ENCODE peak calls at places on chromosomes 1 and 21, in eight cellular contexts. One of them, this sample, is unnamed.

GRCh38 chr21:44789880-44790279 is 11.7 kb downstream of the UBE2G2 start:
- DNase-seq in OCI-LY7: no peak
- DNase-seq in hepatocyte: no peak
- DNase-seq in MM.1S: no peak
- DNase-seq in HCT116: no peak
- DNase-seq in SK-N-SH: no peak
- DNase-seq in GM23338: no peak
- DNase-seq in neural progenitor cell: no peak
- DNase-seq in this sample: no peak

GRCh38 chr1:180899262-180899661 is 13.4 kb upstream of the KIAA1614 start:
- DNase-seq in hepatocyte: no peak
- DNase-seq in GM23338: no peak
- DNase-seq in OCI-LY7: no peak
- DNase-seq in neural progenitor cell: no peak
- DNase-seq in MM.1S: no peak
- DNase-seq in SK-N-SH: peak
- DNase-seq in HCT116: no peak
- DNase-seq in this sample: no peak

GRCh38 chr1:3453891-3454810 is at the start of gene ARHGEF16:
- DNase-seq in neural progenitor cell: peak
- DNase-seq in hepatocyte: peak
- DNase-seq in GM23338: peak
- DNase-seq in MM.1S: peak
- DNase-seq in HCT116: peak
- DNase-seq in OCI-LY7: no peak
- DNase-seq in SK-N-SH: peak
- DNase-seq in this sample: peak

GRCh38 chr1:38918568-38918967 is 23.1 kb downstream of the RHBDL2 start:
- DNase-seq in GM23338: no peak
- DNase-seq in hepatocyte: no peak
- DNase-seq in OCI-LY7: peak
- DNase-seq in neural progenitor cell: no peak
- DNase-seq in SK-N-SH: no peak
- DNase-seq in MM.1S: peak
- DNase-seq in HCT116: no peak
- DNase-seq in this sample: no peak

GRCh38 chr1:230851291-230851691 is 17.0 kb downstream of the C1orf198 start:
- DNase-seq in GM23338: peak
- DNase-seq in MM.1S: no peak
- DNase-seq in SK-N-SH: no peak
- DNase-seq in hepatocyte: peak
- DNase-seq in OCI-LY7: no peak
- DNase-seq in neural progenitor cell: peak
- DNase-seq in HCT116: no peak
- DNase-seq in this sample: no peak

GRCh38 chr1:2824999-2825398 is 23.5 kb upstream of the TTC34 start:
- DNase-seq in GM23338: no peak
- DNase-seq in neural progenitor cell: no peak
- DNase-seq in OCI-LY7: no peak
- DNase-seq in SK-N-SH: no peak
- DNase-seq in HCT116: no peak
- DNase-seq in hepatocyte: no peak
- DNase-seq in MM.1S: no peak
- DNase-seq in this sample: no peak

GRCh38 chr21:25456672-25457071 is 150.6 kb downstream of the MRPL39 start:
- DNase-seq in hepatocyte: no peak
- DNase-seq in HCT116: no peak
- DNase-seq in neural progenitor cell: no peak
- DNase-seq in MM.1S: no peak
- DNase-seq in GM23338: no peak
- DNase-seq in SK-N-SH: no peak
- DNase-seq in OCI-LY7: no peak
- DNase-seq in this sample: peak

GRCh38 chr1:12142141-12142823 is 24.5 kb upstream of the TNFRSF1B start:
- DNase-seq in hepatocyte: no peak
- DNase-seq in GM23338: no peak
- DNase-seq in MM.1S: no peak
- DNase-seq in SK-N-SH: no peak
- DNase-seq in HCT116: no peak
- DNase-seq in neural progenitor cell: peak
- DNase-seq in OCI-LY7: no peak
- DNase-seq in this sample: no peak

GRCh38 chr1:176857632-176858031 is 306.9 kb downstream of the ASTN1 start:
- DNase-seq in hepatocyte: no peak
- DNase-seq in HCT116: no peak
- DNase-seq in SK-N-SH: no peak
- DNase-seq in MM.1S: no peak
- DNase-seq in neural progenitor cell: no peak
- DNase-seq in GM23338: no peak
- DNase-seq in OCI-LY7: no peak
- DNase-seq in this sample: peak

GRCh38 chr1:105000793-105001192 is 1251.1 kb downstream of the AMY1C start:
- DNase-seq in GM23338: no peak
- DNase-seq in SK-N-SH: no peak
- DNase-seq in hepatocyte: no peak
- DNase-seq in neural progenitor cell: no peak
- DNase-seq in HCT116: no peak
- DNase-seq in MM.1S: no peak
- DNase-seq in OCI-LY7: no peak
- DNase-seq in this sample: no peak

GRCh38 chr1:89908993-89909436 is 85.9 kb upstream of the ZNF326 start:
- DNase-seq in hepatocyte: no peak
- DNase-seq in neural progenitor cell: no peak
- DNase-seq in MM.1S: no peak
- DNase-seq in HCT116: no peak
- DNase-seq in OCI-LY7: no peak
- DNase-seq in SK-N-SH: peak
- DNase-seq in GM23338: no peak
- DNase-seq in this sample: peak

GRCh38 chr1:39657923-39658485 is 13.9 kb downstream of the NT5C1A start:
- DNase-seq in hepatocyte: peak
- DNase-seq in neural progenitor cell: peak
- DNase-seq in GM23338: peak
- DNase-seq in SK-N-SH: peak
- DNase-seq in HCT116: peak
- DNase-seq in OCI-LY7: peak
- DNase-seq in MM.1S: peak
- DNase-seq in this sample: peak

GRCh38 chr1:53278294-53278693 is 40.0 kb upstream of the MAGOH start:
- DNase-seq in GM23338: peak
- DNase-seq in neural progenitor cell: peak
- DNase-seq in MM.1S: peak
- DNase-seq in hepatocyte: peak
- DNase-seq in OCI-LY7: peak
- DNase-seq in SK-N-SH: peak
- DNase-seq in HCT116: no peak
- DNase-seq in this sample: peak

GRCh38 chr1:24329797-24330543 is 10.8 kb downstream of the GRHL3 start:
- DNase-seq in MM.1S: no peak
- DNase-seq in SK-N-SH: no peak
- DNase-seq in HCT116: no peak
- DNase-seq in OCI-LY7: no peak
- DNase-seq in neural progenitor cell: no peak
- DNase-seq in hepatocyte: no peak
- DNase-seq in GM23338: no peak
- DNase-seq in this sample: no peak

GRCh38 chr1:1755852-1756251 is 22.4 kb downstream of the NADK start:
- DNase-seq in MM.1S: no peak
- DNase-seq in GM23338: no peak
- DNase-seq in HCT116: no peak
- DNase-seq in hepatocyte: no peak
- DNase-seq in OCI-LY7: no peak
- DNase-seq in neural progenitor cell: no peak
- DNase-seq in SK-N-SH: no peak
- DNase-seq in this sample: no peak

GRCh38 chr1:233336554-233337442 is 9.3 kb downstream of the MAP3K21 start:
- DNase-seq in neural progenitor cell: no peak
- DNase-seq in hepatocyte: no peak
- DNase-seq in GM23338: no peak
- DNase-seq in MM.1S: peak
- DNase-seq in SK-N-SH: no peak
- DNase-seq in OCI-LY7: no peak
- DNase-seq in HCT116: no peak
- DNase-seq in this sample: no peak

GRCh38 chr1:43302226-43302625 is 1.4 kb downstream of the TIE1 start:
- DNase-seq in MM.1S: no peak
- DNase-seq in neural progenitor cell: no peak
- DNase-seq in hepatocyte: no peak
- DNase-seq in OCI-LY7: no peak
- DNase-seq in GM23338: no peak
- DNase-seq in HCT116: no peak
- DNase-seq in SK-N-SH: no peak
- DNase-seq in this sample: no peak

GRCh38 chr1:68470388-68470970 is 20.7 kb upstream of the RPE65 start:
- DNase-seq in neural progenitor cell: no peak
- DNase-seq in SK-N-SH: no peak
- DNase-seq in HCT116: no peak
- DNase-seq in OCI-LY7: no peak
- DNase-seq in hepatocyte: peak
- DNase-seq in MM.1S: no peak
- DNase-seq in GM23338: no peak
- DNase-seq in this sample: peak

GRCh38 chr1:203326830-203327683 is 21.7 kb downstream of the BTG2 start:
- DNase-seq in SK-N-SH: peak
- DNase-seq in HCT116: peak
- DNase-seq in MM.1S: peak
- DNase-seq in neural progenitor cell: peak
- DNase-seq in GM23338: peak
- DNase-seq in hepatocyte: peak
- DNase-seq in OCI-LY7: peak
- DNase-seq in this sample: peak

GRCh38 chr1:224774378-224774777 is 155.1 kb upstream of the DNAH14 start:
- DNase-seq in HCT116: no peak
- DNase-seq in MM.1S: no peak
- DNase-seq in OCI-LY7: no peak
- DNase-seq in hepatocyte: no peak
- DNase-seq in neural progenitor cell: no peak
- DNase-seq in SK-N-SH: no peak
- DNase-seq in GM23338: peak
- DNase-seq in this sample: peak
- TF ChIP-seq CTCF in HCT116: peak
- TF ChIP-seq CTCF in MM.1S: peak
- TF ChIP-seq CTCF in OCI-LY7: peak
- TF ChIP-seq CTCF in hepatocyte: no peak
- TF ChIP-seq CTCF in neural progenitor cell: peak
- TF ChIP-seq CTCF in SK-N-SH: peak
- TF ChIP-seq CTCF in GM23338: peak
- TF ChIP-seq CTCF in this sample: peak

DNA sequence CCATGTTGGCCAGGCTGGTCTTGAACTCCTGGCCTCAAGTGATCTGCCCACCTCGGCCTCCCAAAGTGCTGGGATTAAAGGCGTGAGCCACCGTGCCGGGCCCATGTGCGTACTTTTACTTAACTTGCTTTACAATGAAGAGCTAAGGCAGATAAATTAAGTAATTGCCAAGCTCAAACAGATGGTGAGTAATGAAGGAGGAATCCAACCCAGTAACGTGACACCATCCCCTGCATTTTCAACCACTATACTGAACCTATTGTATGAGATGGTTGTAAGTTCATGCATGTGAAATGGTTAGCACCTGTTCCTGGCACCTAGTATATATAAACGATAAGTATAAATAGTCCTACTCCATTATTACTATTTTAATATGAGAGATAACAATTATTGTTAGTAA is 588.0 kb upstream of the BEND5 start:
- DNase-seq in SK-N-SH: no peak
- DNase-seq in hepatocyte: no peak
- DNase-seq in HCT116: no peak
- DNase-seq in OCI-LY7: no peak
- DNase-seq in GM23338: peak
- DNase-seq in MM.1S: no peak
- DNase-seq in neural progenitor cell: no peak
- DNase-seq in this sample: peak
- TF ChIP-seq EZH2phosphoT487 in SK-N-SH: no peak
- TF ChIP-seq EZH2phosphoT487 in hepatocyte: no peak
- TF ChIP-seq EZH2phosphoT487 in HCT116: no peak
- TF ChIP-seq EZH2phosphoT487 in OCI-LY7: no peak
- TF ChIP-seq EZH2phosphoT487 in GM23338: no peak
- TF ChIP-seq EZH2phosphoT487 in MM.1S: no peak
- TF ChIP-seq EZH2phosphoT487 in neural progenitor cell: no peak
- TF ChIP-seq EZH2phosphoT487 in this sample: no peak

GRCh38 chr1:207882692-207883091 is 28.2 kb downstream of the CD34 start:
- DNase-seq in OCI-LY7: no peak
- DNase-seq in neural progenitor cell: no peak
- DNase-seq in SK-N-SH: no peak
- DNase-seq in GM23338: no peak
- DNase-seq in HCT116: no peak
- DNase-seq in hepatocyte: no peak
- DNase-seq in MM.1S: peak
- DNase-seq in this sample: no peak
- H3K4me2 ChIP-seq in OCI-LY7: no peak
- H3K4me2 ChIP-seq in neural progenitor cell: no peak
- H3K4me2 ChIP-seq in SK-N-SH: no peak
- H3K4me2 ChIP-seq in GM23338: no peak
- H3K4me2 ChIP-seq in HCT116: no peak
- H3K4me2 ChIP-seq in hepatocyte: no peak
- H3K4me2 ChIP-seq in MM.1S: peak
- H3K4me2 ChIP-seq in this sample: no peak

GRCh38 chr1:162404550-162405160 is 7.3 kb downstream of the SH2D1B start:
- DNase-seq in neural progenitor cell: no peak
- DNase-seq in GM23338: no peak
- DNase-seq in SK-N-SH: no peak
- DNase-seq in OCI-LY7: no peak
- DNase-seq in HCT116: no peak
- DNase-seq in MM.1S: no peak
- DNase-seq in hepatocyte: no peak
- DNase-seq in this sample: peak

GRCh38 chr1:162398999-162399580 is 12.8 kb downstream of the SH2D1B start:
- DNase-seq in HCT116: no peak
- DNase-seq in SK-N-SH: no peak
- DNase-seq in MM.1S: no peak
- DNase-seq in neural progenitor cell: no peak
- DNase-seq in GM23338: peak
- DNase-seq in hepatocyte: no peak
- DNase-seq in OCI-LY7: no peak
- DNase-seq in this sample: no peak

GRCh38 chr1:162397943-162398560 is 13.9 kb downstream of the SH2D1B start:
- DNase-seq in MM.1S: no peak
- DNase-seq in GM23338: no peak
- DNase-seq in hepatocyte: no peak
- DNase-seq in HCT116: no peak
- DNase-seq in OCI-LY7: no peak
- DNase-seq in neural progenitor cell: no peak
- DNase-seq in SK-N-SH: no peak
- DNase-seq in this sample: no peak

GRCh38 chr1:162397039-162397448 is 14.9 kb downstream of the SH2D1B start:
- DNase-seq in hepatocyte: no peak
- DNase-seq in GM23338: no peak
- DNase-seq in OCI-LY7: no peak
- DNase-seq in SK-N-SH: no peak
- DNase-seq in HCT116: no peak
- DNase-seq in MM.1S: no peak
- DNase-seq in neural progenitor cell: no peak
- DNase-seq in this sample: no peak

DNA sequence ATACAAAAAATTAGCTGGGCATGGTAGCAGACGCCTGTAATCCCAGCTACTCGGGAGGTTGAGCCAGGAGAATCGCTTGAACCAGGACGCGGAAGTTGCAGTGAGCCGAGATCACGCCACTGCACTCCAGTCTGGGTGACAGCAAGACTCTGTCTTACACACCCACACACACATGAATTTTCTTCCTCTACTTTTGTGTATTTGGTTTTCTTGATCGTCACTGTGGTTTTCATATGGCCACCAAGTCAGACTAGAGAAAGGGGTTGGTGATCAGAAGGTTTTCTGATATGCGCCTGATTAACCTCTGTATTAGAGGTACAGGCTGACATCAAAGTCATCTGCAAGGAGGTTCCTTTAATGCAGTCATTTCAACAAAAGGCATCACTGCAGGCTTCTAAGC is 11.1 kb downstream of the SH2D1B start:
- DNase-seq in neural progenitor cell: no peak
- DNase-seq in HCT116: no peak
- DNase-seq in MM.1S: no peak
- DNase-seq in SK-N-SH: no peak
- DNase-seq in OCI-LY7: no peak
- DNase-seq in hepatocyte: no peak
- DNase-seq in GM23338: no peak
- DNase-seq in this sample: no peak
- TF ChIP-seq CTCF in neural progenitor cell: no peak
- TF ChIP-seq CTCF in HCT116: no peak
- TF ChIP-seq CTCF in MM.1S: no peak
- TF ChIP-seq CTCF in SK-N-SH: no peak
- TF ChIP-seq CTCF in OCI-LY7: no peak
- TF ChIP-seq CTCF in hepatocyte: no peak
- TF ChIP-seq CTCF in GM23338: no peak
- TF ChIP-seq CTCF in this sample: no peak

This sample was measured in PC-3.